ENCODE peak calls at places on chromosomes 12 and 14, in six cellular contexts. G is pancreas, V is endothelial cell of umbilical vein, R is trophoblast cell, O is neuronal stem cell, X is A549. I is an unnamed sample. For H3K4me1, the result is how much of the 10 kb centered on the place peaks cover.

GRCh38 chr12:16036073-16036472 is 124.9 kb downstream of the DERA start:
- DNase-seq in R (no peak), V (no peak), G (no peak), O (peak), X (no peak), I (no peak)

GRCh38 chr14:23675906-23676305 is 39.7 kb downstream of the DHRS2 start:
- DNase-seq in X (no peak), R (no peak), V (no peak), O (no peak), G (no peak), I (no peak)

GRCh38 chr14:20388159-20388558 is 25.1 kb downstream of the TEP1 start:
- DNase-seq in X (no peak), O (no peak), R (no peak), G (no peak), V (no peak), I (no peak)

GRCh38 chr14:38721822-38722431 is 381.1 kb downstream of the SEC23A start:
- DNase-seq in V (peak), G (peak), X (peak), R (peak), O (peak), I (peak)

GRCh38 chr12:124698211-124698997 is 131.0 kb upstream of the NCOR2 start:
- DNase-seq in G (no peak), V (no peak), X (no peak), O (no peak), R (no peak), I (peak)

GRCh38 chr12:20830456-20830855 is 20.0 kb downstream of the SLCO1B3 start:
- DNase-seq in X (peak), O (no peak), V (no peak), G (no peak), R (no peak), I (no peak)

GRCh38 chr14:30521899-30522736 is 36.8 kb upstream of the G2E3 start:
- DNase-seq in V (peak), X (peak), G (no peak), R (no peak), O (peak), I (no peak)

GRCh38 chr14:74595006-74595735 is 16.9 kb downstream of the LTBP2 start:
- DNase-seq in V (peak), O (no peak), G (no peak), X (no peak), R (no peak), I (no peak)

GRCh38 chr12:3493225-3494049 is 2.4 kb downstream of the PRMT8 start:
- DNase-seq in O (no peak), V (no peak), R (no peak), G (no peak), X (no peak), I (no peak)

DNA sequence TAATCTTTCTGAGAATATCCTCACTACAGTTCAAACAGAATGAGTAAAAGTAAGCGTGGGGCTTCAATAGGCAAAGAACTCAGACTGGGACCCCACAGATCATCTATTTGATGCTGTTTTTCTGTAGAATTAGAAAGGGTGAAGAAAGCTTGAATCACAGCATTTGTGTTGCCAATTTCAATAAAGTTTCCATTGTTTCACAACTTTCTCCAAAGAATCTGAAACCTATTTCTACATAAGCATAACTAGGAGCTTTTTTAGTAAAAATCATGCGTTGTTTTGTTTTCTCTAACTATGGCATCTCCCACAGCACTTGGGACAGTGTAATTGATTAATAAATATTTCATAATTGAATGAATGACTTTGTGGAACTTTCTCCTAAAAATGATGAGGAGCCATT is 16.7 kb upstream of the NEDD1 start:
- DNase-seq in O (no peak), V (no peak), G (no peak), X (no peak), R (no peak), I (no peak)
- H3K4me3 ChIP-seq in O (no peak), V (no peak), G (no peak), X (no peak), R (no peak), I (no peak)

DNA sequence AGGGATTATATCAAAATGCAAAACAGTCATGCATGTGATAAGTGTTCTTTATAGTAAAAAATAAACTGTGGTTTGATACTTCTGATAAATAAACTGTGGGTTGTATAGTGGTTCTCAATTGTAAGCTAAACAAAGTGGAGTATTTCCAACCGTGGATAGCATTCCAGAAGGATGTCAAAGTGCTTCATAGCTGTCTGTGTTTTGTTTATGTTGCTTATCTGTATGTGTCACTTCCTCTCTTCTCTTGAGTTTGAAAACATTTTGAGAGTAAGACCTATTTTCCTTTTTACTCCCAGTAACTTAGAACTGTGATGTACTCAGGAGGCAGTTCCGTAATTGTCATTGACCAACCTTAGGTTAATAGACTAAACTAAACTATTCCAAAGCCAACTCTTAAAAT is 415.8 kb downstream of the TMTC2 start:
- DNase-seq in R (no peak), O (no peak), G (no peak), X (no peak), V (peak), I (no peak)
- H3K4me1 ChIP-seq in R (under half), O (under half), G (under half), X (under half), V (under half), I (under half)

GRCh38 chr14:105899657-105900397 is 373.4 kb downstream of the TMEM121 start:
- DNase-seq in G (peak), V (no peak), O (no peak), R (no peak), X (no peak), I (no peak)
- H3K4me3 ChIP-seq in G (no peak), V (no peak), O (peak), R (no peak), X (no peak), I (no peak)

GRCh38 chr12:80033457-80033856 is 65.9 kb upstream of the OTOGL start:
- DNase-seq in G (no peak), V (no peak), X (peak), O (no peak), R (no peak), I (peak)

GRCh38 chr12:80041071-80041470 is 58.3 kb upstream of the OTOGL start:
- DNase-seq in O (no peak), V (no peak), R (no peak), G (no peak), X (no peak), I (no peak)

GRCh38 chr12:80041691-80042090 is 57.6 kb upstream of the OTOGL start:
- DNase-seq in X (no peak), R (no peak), G (no peak), V (peak), O (no peak), I (no peak)

GRCh38 chr12:80040075-80040738 is 59.1 kb upstream of the OTOGL start:
- DNase-seq in G (no peak), X (no peak), V (no peak), O (no peak), R (no peak), I (no peak)

GRCh38 chr12:80038062-80038560 is 61.2 kb upstream of the OTOGL start:
- DNase-seq in V (no peak), X (no peak), O (no peak), G (no peak), R (no peak), I (no peak)
- H3K4me1 ChIP-seq in V (under half), X (under half), O (under half), G (under half), R (under half), I (under half)

DNA sequence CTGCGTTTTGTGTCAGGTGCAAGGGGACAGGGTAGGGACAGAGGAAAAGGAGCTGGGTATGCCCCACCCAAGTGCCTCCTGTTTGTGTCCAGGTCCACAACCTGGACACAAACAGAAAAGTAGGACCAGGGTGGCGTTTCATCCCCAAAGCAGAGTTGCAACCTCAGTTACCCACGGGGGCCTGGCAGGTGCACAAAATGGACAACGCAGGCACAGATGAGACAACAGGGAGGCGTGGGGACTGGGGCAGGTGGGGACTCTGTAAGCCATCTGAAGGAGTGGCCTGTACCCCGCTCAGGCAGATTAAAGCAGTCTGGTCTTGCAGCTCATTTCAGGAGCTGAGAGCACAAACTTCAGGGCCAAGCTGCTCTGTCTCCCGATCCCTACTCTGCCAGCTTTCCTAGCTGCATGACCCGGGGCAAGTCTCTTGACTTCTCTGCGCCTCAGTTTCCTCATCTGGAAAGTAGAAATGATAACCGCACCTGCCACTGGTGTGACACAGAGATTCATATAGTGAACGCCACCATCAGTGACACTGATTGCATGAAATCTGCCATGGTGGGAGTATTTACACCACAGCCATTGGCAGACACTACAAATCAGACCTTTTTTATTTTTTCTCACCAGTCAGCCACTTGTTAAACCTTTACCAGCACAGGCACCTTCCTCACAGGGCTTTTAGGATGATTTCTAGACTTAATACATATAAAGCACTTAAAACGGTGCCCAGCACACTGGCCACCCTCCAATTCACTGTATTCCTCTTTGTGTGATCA is 123.0 kb downstream of the PHETA1 start:
- DNase-seq in O (no peak), R (no peak), V (no peak), G (no peak), X (no peak), I (no peak)
- H3K4me3 ChIP-seq in O (no peak), R (no peak), V (no peak), G (no peak), X (no peak), I (no peak)

GRCh38 chr14:100078216-100078780 is 13.1 kb downstream of the EVL start:
- DNase-seq in G (no peak), V (no peak), X (no peak), R (no peak), O (no peak), I (no peak)

GRCh38 chr14:100081997-100082625 is 16.9 kb downstream of the EVL start:
- DNase-seq in G (no peak), O (no peak), V (no peak), X (no peak), R (no peak), I (no peak)

GRCh38 chr14:100079606-100080005 is 14.4 kb downstream of the EVL start:
- DNase-seq in X (no peak), V (no peak), O (no peak), R (no peak), G (no peak), I (no peak)

GRCh38 chr14:100078997-100079561 is 13.9 kb downstream of the EVL start:
- DNase-seq in G (no peak), V (peak), R (no peak), O (no peak), X (no peak), I (peak)

GRCh38 chr14:100080206-100080605 is 15.0 kb downstream of the EVL start:
- DNase-seq in X (no peak), O (no peak), V (no peak), R (no peak), G (no peak), I (no peak)
- H3K4me1 ChIP-seq in X (under half), O (under half), V (under half), R (under half), G (under half), I (under half)

GRCh38 chr12:50934981-50935807 is 17.1 kb upstream of the HIGD1C start:
- DNase-seq in O (no peak), R (peak), V (no peak), G (no peak), X (no peak), I (no peak)
- H3K4me3 ChIP-seq in O (no peak), R (no peak), V (no peak), G (no peak), X (no peak), I (no peak)

DNA sequence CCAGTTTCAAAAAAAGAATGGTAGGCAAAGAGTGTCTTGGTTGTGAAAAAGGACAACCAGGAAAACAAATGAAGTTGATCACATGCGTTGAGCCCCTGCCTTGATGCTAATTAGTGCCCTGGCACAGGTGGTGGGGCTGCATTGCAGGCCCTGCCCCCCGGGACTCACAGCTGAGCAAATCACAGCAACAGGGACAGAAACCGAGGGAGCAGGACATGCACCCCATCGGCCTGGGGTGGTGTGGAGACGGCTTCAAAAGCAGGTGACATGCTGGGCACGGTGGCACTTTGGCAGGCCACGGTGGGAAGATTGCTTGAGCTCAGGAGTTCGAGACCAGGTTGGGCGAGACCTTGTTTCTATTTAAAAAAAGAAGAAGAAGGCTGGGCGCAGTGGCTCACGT is 1.1 kb upstream of the PAPLN start:
- DNase-seq in G (no peak), X (no peak), V (no peak), O (no peak), R (no peak), I (no peak)
- H3K4me1 ChIP-seq in G (under half), X (under half), V (under half), O (under half), R (under half), I (under half)

I was measured in SJSA1.